ENCODE peak calls at places on chromosomes 4 and X, in six cellular contexts. I is heart right ventricle, K is lower lobe of right lung, M is upper lobe of right lung, D is OCI-LY7, G is suprapubic skin. U is an unnamed sample.

GRCh38 chr4:113888006-113888405 is 91.4 kb downstream of the ARSJ start:
- DNase-seq in I (no peak), K (no peak), M (no peak), D (no peak), G (no peak), U (no peak)

GRCh38 chr4:165560941-165561340 is 182.1 kb downstream of the CPE start:
- DNase-seq in I (no peak), K (no peak), M (no peak), D (no peak), G (no peak), U (no peak)

GRCh38 chr4:156977435-156978160 is 6.0 kb upstream of the PDGFC start:
- DNase-seq in I (no peak), K (no peak), M (no peak), D (no peak), G (no peak), U (no peak)

GRCh38 chr4:148299337-148299736 is 142.9 kb downstream of the NR3C2 start:
- DNase-seq in I (no peak), K (no peak), M (no peak), D (no peak), G (no peak), U (no peak)

GRCh38 chrX:30888526-30889146 is 418 bp downstream of the TAB3 start:
- DNase-seq in I (peak), K (no peak), M (no peak), D (no peak), G (peak), U (peak)

GRCh38 chrX:74606799-74607198 is 7.6 kb downstream of the RLIM start:
- DNase-seq in I (no peak), K (no peak), M (no peak), D (no peak), G (no peak), U (no peak)

GRCh38 chrX:148500428-148501120 is at the start of gene AFF2:
- DNase-seq in I (peak), K (peak), M (peak), D (peak), G (peak), U (peak)

GRCh38 chrX:39427492-39428289 is 626.4 kb downstream of the MID1IP1 start:
- DNase-seq in I (no peak), K (no peak), M (no peak), D (no peak), G (no peak), U (peak)

GRCh38 chrX:23554304-23554703 is 113.0 kb upstream of the PRDX4 start:
- DNase-seq in I (no peak), K (no peak), M (no peak), D (peak), G (no peak), U (no peak)

GRCh38 chr4:76257824-76258223 is 6.3 kb downstream of the FAM47E start:
- DNase-seq in I (no peak), K (no peak), M (no peak), D (no peak), G (no peak), U (no peak)
- TF ChIP-seq CTCF in I (no peak), K (no peak), M (no peak), D (no peak), G (no peak), U (no peak)

DNA sequence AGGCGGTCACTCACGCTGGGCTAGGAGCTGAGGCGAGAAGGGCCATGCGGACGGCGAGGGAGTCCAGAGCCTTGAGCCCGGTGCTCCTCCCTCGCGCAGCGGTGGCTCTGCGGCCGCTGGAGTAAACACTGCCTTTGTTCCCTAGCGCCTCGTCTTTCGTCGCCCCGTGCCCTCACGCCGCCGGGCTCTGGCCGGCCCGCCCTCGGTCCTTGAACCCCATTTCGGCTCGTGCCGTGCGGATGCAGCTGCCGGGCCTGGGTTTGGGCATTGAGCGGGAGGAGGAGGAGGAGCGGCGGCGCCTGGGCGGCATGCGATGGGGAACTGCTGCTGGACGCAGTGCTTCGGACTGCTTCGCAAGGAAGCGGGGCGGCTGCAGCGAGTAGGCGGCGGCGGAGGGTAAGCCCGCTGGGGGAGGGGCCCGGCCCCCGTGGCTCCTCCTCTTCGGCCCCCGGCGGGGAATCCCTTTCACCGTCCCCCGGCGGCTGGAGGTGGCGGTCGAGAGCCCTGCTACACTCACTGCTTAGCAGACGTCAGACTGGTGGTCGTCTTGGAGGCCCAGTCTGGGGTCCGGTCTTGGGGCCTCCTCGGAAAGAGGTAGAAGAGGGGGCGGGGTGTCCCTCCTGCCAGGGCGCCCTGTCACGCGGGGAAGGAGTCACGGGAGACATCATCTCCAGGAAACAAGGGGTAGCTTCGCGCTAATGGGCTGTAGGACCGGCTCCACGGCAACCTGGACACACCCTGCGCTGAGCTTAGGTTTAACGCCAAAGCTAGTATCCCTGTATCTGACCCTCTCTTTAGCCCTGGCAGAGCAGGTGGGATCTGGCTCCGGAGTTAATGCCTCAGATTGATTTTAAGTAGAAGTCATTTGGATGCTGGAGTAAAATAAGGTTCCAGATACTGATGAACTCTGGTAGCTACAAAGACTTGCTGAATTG is at the start of gene AP1AR:
- DNase-seq in I (peak), K (peak), M (peak), D (peak), G (peak), U (peak)
- TF ChIP-seq CTCF in I (no peak), K (peak), M (peak), D (peak), G (peak), U (peak)

GRCh38 chrX:152926279-152926678 is 28.4 kb downstream of the ZNF185 start:
- DNase-seq in I (no peak), K (no peak), M (no peak), D (peak), G (no peak), U (peak)
- TF ChIP-seq CTCF in I (peak), K (peak), M (peak), D (peak), G (peak), U (no peak)

GRCh38 chrX:55767100-55767499 is 49.6 kb downstream of the RRAGB start:
- DNase-seq in I (no peak), K (no peak), M (no peak), D (no peak), G (no peak), U (no peak)
- TF ChIP-seq CTCF in I (no peak), K (no peak), M (no peak), D (no peak), G (no peak), U (no peak)

GRCh38 chrX:66731398-66731797 is 92.5 kb upstream of the EDA2R start:
- DNase-seq in I (no peak), K (no peak), M (no peak), D (peak), G (no peak), U (no peak)
- TF ChIP-seq CTCF in I (no peak), K (peak), M (peak), D (peak), G (no peak), U (peak)

GRCh38 chrX:154321624-154322023 is 26.0 kb downstream of the TKTL1 start:
- DNase-seq in I (peak), K (no peak), M (no peak), D (peak), G (no peak), U (peak)
- TF ChIP-seq CTCF in I (no peak), K (no peak), M (no peak), D (peak), G (no peak), U (no peak)

GRCh38 chr4:184649026-184649970 is at the start of the genes CASP3 and PRIMPOL:
- DNase-seq in I (peak), K (peak), M (peak), D (peak), G (peak), U (peak)
- TF ChIP-seq CTCF in I (peak), K (peak), M (peak), D (peak), G (peak), U (no peak)

U was measured in activated CD8-positive, alpha-beta T cell treated with anti-CD3 and anti-CD28 coated beads for 36 hours.